ENCODE peak calls at places on chromosomes 11 and 22, in four cellular contexts. C, R, F and X are unnamed samples.

GRCh38 chr11:45754261-45754709 is 50.7 kb upstream of the SLC35C1 start:
- DNase-seq in C (no peak), F (no peak), R (no peak), X (no peak)

GRCh38 chr11:122977455-122978302 is 4.0 kb downstream of the BSX start:
- DNase-seq in R (no peak), C (no peak), F (no peak), X (no peak)

GRCh38 chr11:113305440-113306336 is 8.7 kb upstream of the TTC12 start:
- DNase-seq in C (peak; percentile 51), F (peak; percentile 65), R (peak; percentile 61), X (peak; percentile 51)

GRCh38 chr11:27218498-27219038 is 144.4 kb downstream of the CCDC34 start:
- DNase-seq in F (peak; percentile 56), R (no peak), C (no peak), X (no peak)

GRCh38 chr22:23302171-23303002 is 122.1 kb downstream of the BCR start:
- DNase-seq in C (no peak), F (no peak), R (no peak), X (no peak)

GRCh38 chr11:3880724-3881123 is 25.3 kb downstream of the STIM1 start:
- DNase-seq in F (no peak), R (no peak), C (no peak), X (no peak)

GRCh38 chr11:123405123-123405592 is 24.9 kb upstream of the GRAMD1B start:
- DNase-seq in C (no peak), F (peak; percentile 8), R (no peak), X (no peak)

GRCh38 chr11:90434858-90435257 is 212.0 kb upstream of the CHORDC1 start:
- DNase-seq in F (peak; percentile 4), C (no peak), R (no peak), X (no peak)

GRCh38 chr22:46065733-46066454 is 84.4 kb upstream of the PPARA start:
- DNase-seq in C (no peak), F (no peak), R (no peak), X (no peak)

GRCh38 chr22:45124176-45124857 is 39.4 kb upstream of the NUP50 start:
- DNase-seq in C (no peak), R (no peak), F (peak; percentile 14), X (no peak)

GRCh38 chr11:95505927-95506426 is 275.0 kb upstream of the SESN3 start:
- DNase-seq in F (peak; percentile 72), R (no peak), C (no peak), X (no peak)

GRCh38 chr11:128764617-128765095 is 70.8 kb downstream of the FLI1 start:
- DNase-seq in C (no peak), R (no peak), F (no peak), X (no peak)

GRCh38 chr11:87493516-87493915 is 455.8 kb downstream of the TMEM135 start:
- DNase-seq in C (no peak), F (no peak), R (no peak), X (no peak)

GRCh38 chr11:61334434-61335354 is 1.7 kb downstream of the TKFC start:
- DNase-seq in C (no peak), R (no peak), F (peak; percentile 46), X (no peak)

GRCh38 chr11:72581067-72581466 is 93.2 kb downstream of the PDE2A start:
- DNase-seq in C (no peak), F (no peak), R (no peak), X (no peak)

GRCh38 chr11:73752903-73753302 is 8.0 kb downstream of the RAB6A start:
- DNase-seq in C (no peak), F (no peak), R (no peak), X (no peak)

GRCh38 chr11:113591122-113591521 is 115.0 kb downstream of the TMPRSS5 start:
- DNase-seq in F (no peak), C (no peak), R (no peak), X (no peak)

GRCh38 chr11:14376920-14377319 is 17.9 kb upstream of the RRAS2 start:
- DNase-seq in R (no peak), F (no peak), C (no peak), X (no peak)

GRCh38 chr11:102495161-102496042 is 35.1 kb downstream of the MMP7 start:
- DNase-seq in F (peak; percentile 91), R (peak; percentile 36), C (peak; percentile 8), X (peak; percentile 77)

GRCh38 chr11:12200359-12201015 is 90.1 kb downstream of the MICAL2 start:
- DNase-seq in C (no peak), R (no peak), F (peak; percentile 68), X (no peak)

GRCh38 chr11:5291207-5291838 is 10.4 kb downstream of the OR51B4 start:
- DNase-seq in R (no peak), F (peak; percentile 70), C (no peak), X (no peak)

GRCh38 chr11:116330439-116331185 is 442.2 kb downstream of the BUD13 start:
- DNase-seq in C (no peak), F (no peak), R (no peak), X (no peak)

GRCh38 chr11:35179466-35180135 is 40.6 kb downstream of the CD44 start:
- DNase-seq in F (no peak), C (no peak), R (no peak), X (no peak)

GRCh38 chr11:35178862-35179261 is 39.9 kb downstream of the CD44 start:
- DNase-seq in F (no peak), C (no peak), R (no peak), X (no peak)

GRCh38 chr11:35178067-35178805 is 39.3 kb downstream of the CD44 start:
- DNase-seq in F (no peak), R (no peak), C (no peak), X (no peak)

GRCh38 chr11:35174666-35175065 is 35.7 kb downstream of the CD44 start:
- DNase-seq in C (no peak), F (peak; percentile 84), R (peak; percentile 31), X (no peak)

DNA sequence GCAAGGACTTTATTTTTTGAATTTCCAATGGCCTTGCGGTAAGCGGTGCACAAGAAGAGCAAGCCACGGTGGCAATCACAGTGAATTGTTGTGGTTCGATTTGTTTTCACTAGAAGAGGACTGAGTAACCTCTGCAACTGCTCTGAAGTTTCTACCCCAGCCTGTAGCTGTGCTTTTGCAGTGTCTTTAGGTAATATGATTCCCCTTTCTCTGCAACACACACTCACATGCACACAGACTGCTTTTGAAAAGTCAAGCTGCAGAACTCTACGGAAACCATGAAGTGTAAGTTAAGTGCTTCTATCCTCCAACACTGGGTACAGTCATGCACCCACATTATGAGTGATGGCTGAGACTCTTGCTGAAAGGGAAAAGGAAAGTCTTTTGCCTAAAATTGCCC is 38.4 kb downstream of the CD44 start:
- DNase-seq in R (no peak), F (peak; percentile 59), C (no peak), X (peak; percentile 79)
- H3K36me3 ChIP-seq in R (peaks cover 54% of the 10 kb centered on the region), F (peaks cover 22% of the 10 kb centered on the region), C (peaks cover 40% of the 10 kb centered on the region), X (peaks cover 41% of the 10 kb centered on the region)

GRCh38 chr11:92770981-92771380 is 198.5 kb upstream of the MTNR1B start:
- DNase-seq in R (peak; percentile 67), C (no peak), F (no peak), X (no peak)
- H3K36me3 ChIP-seq in R (no peaks in the 10 kb centered on the region), C (no peaks in the 10 kb centered on the region), F (no peaks in the 10 kb centered on the region), X (no peaks in the 10 kb centered on the region)

GRCh38 chr11:20488352-20488751 is 100.8 kb downstream of the PRMT3 start:
- DNase-seq in C (no peak), F (no peak), R (no peak), X (no peak)

GRCh38 chr11:20497124-20497792 is 102.2 kb upstream of the SLC6A5 start:
- DNase-seq in C (no peak), F (no peak), R (no peak), X (no peak)

GRCh38 chr11:20489948-20490347 is 102.4 kb downstream of the PRMT3 start:
- DNase-seq in R (no peak), C (no peak), F (no peak), X (no peak)

DNA sequence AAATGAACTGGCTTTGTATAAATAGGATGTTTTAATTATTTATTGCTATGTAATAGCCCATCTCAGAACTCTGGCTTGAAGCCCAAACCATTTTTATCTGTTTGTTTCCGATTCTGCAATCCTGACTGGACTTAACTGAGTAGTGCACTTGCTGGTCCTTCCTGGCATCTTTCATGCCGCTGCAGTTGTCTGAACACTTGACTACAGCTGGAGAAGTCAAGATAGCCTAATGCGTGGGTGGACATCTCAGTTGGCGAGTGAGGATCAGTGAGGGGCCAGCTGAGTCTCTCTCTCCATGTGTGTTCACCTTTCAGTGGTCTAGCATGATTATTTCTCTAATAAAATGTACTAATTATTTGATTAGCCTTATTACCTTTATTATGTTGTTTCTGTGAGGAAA is 105.8 kb downstream of the PRMT3 start:
- DNase-seq in R (no peak), F (no peak), C (no peak), X (no peak)
- H3K36me3 ChIP-seq in R (peaks cover 37% of the 10 kb centered on the region), F (no peaks in the 10 kb centered on the region), C (peaks cover 5% of the 10 kb centered on the region), X (no peaks in the 10 kb centered on the region)

DNA sequence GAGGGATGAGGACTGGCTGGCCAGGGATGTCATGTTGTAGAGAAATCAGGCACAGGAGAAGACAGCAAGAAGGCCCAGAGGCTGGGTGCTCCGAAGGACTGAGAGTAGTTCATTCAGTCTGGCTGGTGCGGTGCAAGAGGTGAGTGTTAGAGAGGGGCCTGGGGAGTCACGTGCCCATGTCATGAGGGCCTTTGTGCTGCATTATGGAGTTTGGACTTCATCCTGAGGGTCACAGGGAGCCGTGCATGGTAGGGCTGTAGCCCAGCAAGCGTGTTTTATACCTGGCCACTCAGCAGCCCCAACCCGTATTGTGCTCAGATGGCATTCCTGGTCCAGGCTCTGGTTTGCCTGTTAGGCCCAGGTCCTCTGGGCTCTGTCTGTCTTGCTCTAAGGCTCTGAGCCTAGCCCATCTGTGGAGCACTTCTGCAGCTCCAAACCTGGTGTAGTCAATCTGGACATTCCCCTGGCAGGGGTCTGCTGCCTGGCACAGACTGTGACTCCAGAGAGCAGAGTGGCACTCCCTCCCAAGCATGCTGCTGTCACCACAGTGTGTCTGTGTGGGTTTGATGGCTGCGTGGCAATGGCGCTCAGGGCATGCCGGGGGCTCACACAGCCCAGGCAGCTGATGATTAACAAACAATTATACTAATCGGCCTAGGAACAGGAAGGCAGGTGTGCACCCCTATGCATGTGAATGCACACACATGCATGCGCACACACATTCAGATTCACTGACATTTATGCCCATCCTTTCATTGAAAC is 8.9 kb upstream of the NECTIN1 start:
- DNase-seq in R (no peak), F (no peak), C (no peak), X (no peak)
- H3K36me3 ChIP-seq in R (no peaks in the 10 kb centered on the region), F (no peaks in the 10 kb centered on the region), C (no peaks in the 10 kb centered on the region), X (no peaks in the 10 kb centered on the region)

GRCh38 chr22:41264408-41264941 is 21.5 kb downstream of the RANGAP1 start:
- DNase-seq in F (no peak), R (no peak), C (no peak), X (no peak)
- H3K36me3 ChIP-seq in F (peaks cover 46% of the 10 kb centered on the region), R (peaks cover 97% of the 10 kb centered on the region), C (peaks cover 69% of the 10 kb centered on the region), X (peaks cover 35% of the 10 kb centered on the region)

GRCh38 chr11:78406568-78407196 is 10.9 kb downstream of the GAB2 start:
- DNase-seq in R (no peak), C (no peak), F (no peak), X (no peak)

GRCh38 chr11:78402842-78403241 is 14.8 kb downstream of the GAB2 start:
- DNase-seq in C (no peak), R (no peak), F (no peak), X (no peak)

GRCh38 chr11:78414321-78415051 is 3.1 kb downstream of the GAB2 start:
- DNase-seq in C (no peak), R (no peak), F (peak; percentile 59), X (no peak)

DNA sequence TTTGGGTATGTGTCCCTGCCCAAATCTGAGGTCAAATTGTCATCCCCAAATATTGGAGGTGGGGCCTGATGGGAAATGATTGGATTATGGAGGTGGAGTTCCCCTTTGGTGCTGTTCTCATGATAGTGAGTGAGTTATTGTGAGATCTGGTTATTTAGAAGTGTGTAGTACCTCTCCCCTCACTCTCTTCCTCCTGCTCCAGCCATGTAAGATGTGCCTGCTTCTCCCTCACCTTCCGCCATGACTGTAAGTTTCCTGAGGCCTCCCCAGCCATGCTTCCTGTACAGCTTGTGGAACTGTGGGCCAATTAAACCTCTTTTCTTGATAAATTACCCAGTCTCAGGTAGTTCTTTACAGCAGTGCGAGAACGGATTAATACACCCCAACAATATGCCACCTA is 9.0 kb downstream of the GAB2 start:
- DNase-seq in C (no peak), R (no peak), F (no peak), X (no peak)
- H3K36me3 ChIP-seq in C (no peaks in the 10 kb centered on the region), R (peaks cover 73% of the 10 kb centered on the region), F (no peaks in the 10 kb centered on the region), X (no peaks in the 10 kb centered on the region)